ENCODE peak calls at places on chromosome 22, in five cellular contexts. N is body of pancreas, J is testis, W is GM12891, X is adrenal gland. P is an unnamed sample.

GRCh38 chr22:35824256-35824655 is 106.6 kb downstream of the APOL5 start:
- DNase-seq in N (no peak), J (no peak), W (no peak), X (no peak), P (no peak)

GRCh38 chr22:24982301-24983056 is 30.0 kb downstream of the KIAA1671 start:
- DNase-seq in N (no peak), J (no peak), W (no peak), X (peak), P (no peak)

GRCh38 chr22:20208713-20209310 is 58.0 kb upstream of the CCDC188 start:
- DNase-seq in N (peak), J (no peak), W (no peak), X (no peak), P (no peak)

GRCh38 chr22:24703101-24703500 is 71.4 kb downstream of the PIWIL3 start:
- DNase-seq in N (peak), J (peak), W (no peak), X (no peak), P (peak)

GRCh38 chr22:45212306-45212709 is 28.4 kb downstream of the KIAA0930 start:
- DNase-seq in N (peak), J (peak), W (no peak), X (peak), P (no peak)

GRCh38 chr22:42820075-42820763 is 36.9 kb downstream of the ARFGAP3 start:
- DNase-seq in N (no peak), J (peak), W (no peak), X (no peak), P (no peak)

GRCh38 chr22:27337676-27338075 is 463.9 kb downstream of the MN1 start:
- DNase-seq in N (no peak), J (no peak), W (no peak), X (no peak), P (no peak)

GRCh38 chr22:26547837-26548236 is 35.6 kb upstream of the TFIP11 start:
- DNase-seq in N (no peak), J (no peak), W (no peak), X (no peak), P (no peak)

GRCh38 chr22:26199665-26200064 is 30.4 kb downstream of the SEZ6L start:
- DNase-seq in N (no peak), J (no peak), W (no peak), X (no peak), P (no peak)

GRCh38 chr22:40856513-40857308 is at the start of the genes ST13 and XPNPEP3:
- DNase-seq in N (peak), J (peak), W (peak), X (peak), P (peak)
- TF ChIP-seq POLR2A in N (peak), J (peak), W (peak), X (peak), P (peak)

DNA sequence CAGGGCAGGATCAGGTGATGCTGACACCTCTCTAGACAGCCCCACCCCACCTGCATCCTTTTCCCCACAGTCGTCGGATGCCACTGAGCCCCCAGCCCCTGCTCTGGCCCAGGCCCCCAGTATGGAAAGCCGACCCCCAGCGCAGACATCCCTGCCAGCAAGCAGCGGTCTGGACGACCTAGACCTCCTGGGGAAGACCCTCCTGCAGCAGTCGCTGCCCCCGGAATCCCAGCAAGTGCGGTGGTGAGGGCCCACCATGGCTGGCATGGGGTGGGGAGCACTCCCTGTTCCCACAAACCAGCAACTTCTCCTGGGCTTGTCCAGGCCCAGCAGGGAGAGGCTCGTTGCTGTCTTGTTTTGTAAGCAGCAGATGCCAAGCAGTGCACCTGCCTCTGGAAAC is 9.5 kb upstream of the SH3BP1 start:
- DNase-seq in N (no peak), J (no peak), W (no peak), X (no peak), P (no peak)
- TF ChIP-seq POLR2A in N (no peak), J (no peak), W (no peak), X (no peak), P (no peak)

GRCh38 chr22:39534591-39535301 is 2.2 kb upstream of the RPS19BP1 start:
- DNase-seq in N (peak), J (peak), W (peak), X (peak), P (peak)

GRCh38 chr22:39530692-39531331 is 1.7 kb downstream of the RPS19BP1 start:
- DNase-seq in N (no peak), J (no peak), W (no peak), X (no peak), P (peak)

GRCh38 chr22:39534092-39534506 is 1.6 kb upstream of the RPS19BP1 start:
- DNase-seq in N (no peak), J (no peak), W (no peak), X (no peak), P (no peak)

GRCh38 chr22:39530136-39530535 is 2.4 kb downstream of the RPS19BP1 start:
- DNase-seq in N (no peak), J (no peak), W (no peak), X (no peak), P (no peak)

DNA sequence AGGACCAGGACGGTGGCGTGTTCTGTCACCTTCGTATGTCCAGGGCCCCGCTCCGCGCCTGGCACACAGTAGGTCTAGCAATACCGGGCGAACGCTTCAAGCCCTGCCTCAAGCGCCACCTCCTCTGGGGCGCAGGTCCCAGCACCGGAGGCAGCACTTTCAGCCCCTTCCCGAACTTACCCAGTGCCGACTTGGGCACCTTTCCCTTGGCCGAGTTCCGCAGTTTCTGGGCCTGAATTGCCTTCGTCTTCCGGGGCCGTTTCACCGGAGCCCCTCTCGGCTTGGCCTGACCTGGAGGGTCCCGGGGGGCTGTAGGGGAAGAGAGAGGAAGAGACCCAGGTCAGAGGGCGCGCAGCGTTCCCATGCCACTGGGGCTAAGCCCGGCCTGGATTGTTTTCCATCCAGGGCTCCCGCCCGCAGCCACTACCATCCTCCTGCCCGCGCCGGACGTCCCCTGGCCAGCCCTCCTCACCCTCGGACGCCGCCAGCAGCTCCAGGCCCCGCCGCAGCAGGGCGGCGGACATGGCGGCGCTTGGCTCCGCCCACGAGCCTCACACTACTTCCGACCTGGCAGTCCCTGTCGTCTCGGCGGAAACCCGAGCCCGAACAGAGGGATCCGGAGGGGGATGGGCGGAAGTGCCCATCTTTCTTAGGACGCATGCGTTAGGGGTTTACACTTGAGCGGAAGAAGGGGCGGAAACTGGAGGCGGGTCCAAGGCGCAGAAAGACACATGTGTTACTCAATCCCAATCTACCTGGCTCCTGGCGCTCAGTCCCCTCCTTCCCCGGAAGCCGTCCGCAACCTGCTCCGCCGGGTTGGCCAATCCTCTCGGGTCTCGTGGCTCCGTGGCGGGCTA is at the start of gene RPS19BP1:
- DNase-seq in N (peak), J (peak), W (peak), X (peak), P (peak)
- TF ChIP-seq POLR2A in N (peak), J (peak), W (peak), X (peak), P (peak)

DNA sequence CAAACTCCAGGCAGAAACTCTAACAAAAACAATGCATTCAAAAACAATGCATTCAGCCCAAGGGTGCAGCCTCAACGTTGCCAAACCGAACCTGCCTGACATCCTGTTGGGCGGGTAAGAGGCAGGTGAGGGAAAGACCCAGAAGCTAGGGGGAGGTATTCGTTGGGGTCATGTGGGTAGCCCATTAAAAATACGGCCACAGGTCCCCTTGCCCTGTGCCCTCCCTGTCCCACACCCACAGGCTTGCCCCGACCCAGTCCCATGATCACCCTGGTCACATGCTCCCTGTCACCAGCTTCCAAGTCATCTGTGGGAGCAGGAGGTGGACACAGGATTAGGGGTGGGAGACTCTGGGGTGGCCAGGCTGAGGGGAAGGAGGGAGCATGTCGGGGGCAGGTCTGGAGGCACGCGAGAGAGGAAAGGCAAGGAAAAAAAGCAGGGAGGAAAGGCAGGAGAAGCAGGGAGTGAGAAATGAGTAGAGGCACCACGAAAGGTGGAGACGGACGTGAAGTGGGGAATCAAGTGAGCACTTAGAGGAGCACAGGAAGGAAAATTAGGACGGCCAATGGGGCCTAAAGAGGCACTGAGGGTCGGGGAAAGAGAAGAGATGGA is 683 bp downstream of the PLA2G6 start:
- DNase-seq in N (peak), J (peak), W (no peak), X (no peak), P (peak)
- TF ChIP-seq POLR2A in N (no peak), J (no peak), W (no peak), X (no peak), P (no peak)

GRCh38 chr22:22942511-22943329 is 55.1 kb downstream of the IGLL5 start:
- DNase-seq in N (peak), J (peak), W (no peak), X (peak), P (peak)

GRCh38 chr22:22941831-22942510 is 54.4 kb downstream of the IGLL5 start:
- DNase-seq in N (no peak), J (peak), W (no peak), X (peak), P (no peak)

GRCh38 chr22:22939537-22940368 is 52.1 kb downstream of the IGLL5 start:
- DNase-seq in N (no peak), J (no peak), W (no peak), X (no peak), P (no peak)

GRCh38 chr22:22938672-22939536 is 51.3 kb downstream of the IGLL5 start:
- DNase-seq in N (no peak), J (no peak), W (no peak), X (no peak), P (no peak)

DNA sequence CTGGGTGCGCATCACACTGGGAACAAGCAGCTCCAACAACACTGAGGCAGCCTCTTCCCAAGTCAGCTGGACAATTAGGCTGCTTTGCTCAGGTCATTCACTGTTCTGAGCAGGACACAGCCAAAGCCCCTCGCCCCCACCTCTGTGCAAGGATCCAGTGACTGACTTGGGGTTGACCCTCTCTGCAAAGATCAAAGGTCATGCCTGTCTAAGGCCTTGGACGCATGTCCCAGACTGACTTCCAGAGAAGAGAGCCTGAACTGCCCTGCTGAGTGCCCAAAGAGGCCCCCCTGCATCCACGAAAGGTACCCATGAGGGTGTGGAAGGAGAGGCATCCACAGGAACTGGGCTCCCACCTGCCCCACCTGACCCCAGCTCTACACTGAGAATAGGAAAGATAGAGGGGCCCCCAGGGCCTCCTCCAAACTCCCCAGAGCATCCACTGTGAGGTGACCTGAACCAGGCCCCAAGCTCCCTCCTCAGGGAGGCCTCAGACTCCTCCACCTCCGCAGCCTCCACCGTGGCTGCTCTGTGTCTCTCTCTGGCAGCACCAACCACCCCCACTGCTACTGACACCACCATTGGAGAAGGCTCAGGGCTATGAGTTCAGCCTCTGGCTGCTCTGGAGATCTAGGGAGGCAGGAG is 53.5 kb downstream of the IGLL5 start:
- DNase-seq in N (no peak), J (no peak), W (no peak), X (no peak), P (no peak)
- TF ChIP-seq POLR2A in N (no peak), J (no peak), W (no peak), X (no peak), P (no peak)

DNA sequence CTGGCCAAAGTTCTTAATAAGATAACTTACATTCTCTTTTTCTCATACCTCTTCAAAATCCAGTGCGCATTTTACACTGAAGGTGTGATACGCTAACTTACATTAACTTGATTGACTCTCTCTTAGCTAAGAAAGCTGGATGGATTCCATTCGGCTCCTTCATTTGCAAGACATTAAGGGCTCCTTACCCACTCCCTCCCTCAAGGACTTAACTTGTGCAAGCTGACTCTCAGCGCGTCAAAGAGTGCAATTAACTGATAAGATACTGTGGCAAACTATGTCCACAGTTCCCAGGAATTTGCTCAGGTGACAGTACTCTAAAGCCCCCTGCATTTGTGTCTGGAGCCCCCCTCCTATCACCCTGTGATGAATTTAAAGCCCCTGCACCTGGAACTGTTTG is 6.4 kb upstream of the RFPL1 start:
- DNase-seq in N (no peak), J (no peak), W (no peak), X (no peak), P (no peak)
- TF ChIP-seq POLR2A in N (no peak), J (no peak), W (no peak), X (no peak), P (no peak)

DNA sequence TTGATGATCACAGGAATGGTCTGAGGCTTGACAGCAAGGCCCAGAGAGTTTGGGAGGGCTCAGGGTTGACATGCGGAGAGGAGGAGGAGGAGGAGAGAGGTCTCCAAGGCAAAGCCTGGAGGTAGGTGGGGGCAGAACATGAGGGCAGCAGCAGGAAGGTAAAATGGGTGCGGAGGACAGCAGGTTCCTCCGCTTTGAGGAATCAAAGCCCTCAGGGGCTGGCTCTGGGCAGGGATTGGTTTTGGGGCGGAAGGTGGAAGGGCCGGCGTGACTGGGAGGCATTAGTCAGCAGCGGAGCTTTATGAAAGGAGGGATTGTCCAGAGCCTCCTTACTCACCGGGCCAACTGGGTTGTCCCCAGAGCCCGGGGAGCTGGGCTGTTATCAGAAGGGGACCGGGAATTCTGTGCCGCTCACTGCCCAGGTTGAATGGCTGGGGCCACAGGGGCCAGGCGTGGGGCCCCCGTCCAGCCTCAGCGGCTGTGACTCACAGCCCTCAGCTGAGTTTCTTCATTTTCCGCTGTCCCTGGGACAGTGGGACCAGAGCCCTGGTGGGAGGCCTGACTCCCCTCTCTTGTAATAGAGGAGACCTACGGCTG is 36.2 kb downstream of the LIF start:
- DNase-seq in N (peak), J (peak), W (no peak), X (no peak), P (no peak)
- TF ChIP-seq POLR2A in N (peak), J (no peak), W (no peak), X (no peak), P (no peak)

DNA sequence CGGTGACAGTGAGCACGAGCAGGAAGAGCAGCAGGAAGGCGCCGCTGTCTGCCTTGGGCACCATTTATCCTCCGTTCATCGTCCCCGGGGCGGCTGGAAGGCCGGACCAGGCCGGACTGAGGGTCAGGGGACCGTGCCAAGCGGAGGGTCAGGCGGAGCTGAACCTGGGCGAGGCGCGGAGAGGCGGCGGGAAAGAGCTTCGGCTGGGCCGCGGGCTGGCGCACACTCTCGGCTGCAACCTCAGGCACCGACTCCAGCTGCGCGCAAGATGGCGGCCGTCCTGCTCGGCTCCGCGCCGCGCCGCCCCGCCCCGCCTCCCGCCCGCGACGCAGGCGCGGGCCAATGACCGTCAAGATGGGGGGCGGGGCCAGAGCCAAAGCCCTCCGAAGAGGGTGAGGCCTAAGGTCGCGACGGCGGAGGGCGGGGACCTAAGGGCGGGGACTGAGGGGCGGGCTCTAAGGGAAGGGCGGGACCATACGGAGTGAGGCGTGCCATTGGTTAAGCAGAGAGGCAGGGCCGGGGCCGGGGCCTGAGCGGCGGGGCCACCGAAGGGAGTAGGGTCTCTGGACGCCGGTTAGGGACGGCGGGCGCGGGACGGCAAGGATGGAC is at the start of gene DGCR2:
- DNase-seq in N (peak), J (peak), W (peak), X (peak), P (peak)
- TF ChIP-seq POLR2A in N (peak), J (peak), W (peak), X (peak), P (peak)

DNA sequence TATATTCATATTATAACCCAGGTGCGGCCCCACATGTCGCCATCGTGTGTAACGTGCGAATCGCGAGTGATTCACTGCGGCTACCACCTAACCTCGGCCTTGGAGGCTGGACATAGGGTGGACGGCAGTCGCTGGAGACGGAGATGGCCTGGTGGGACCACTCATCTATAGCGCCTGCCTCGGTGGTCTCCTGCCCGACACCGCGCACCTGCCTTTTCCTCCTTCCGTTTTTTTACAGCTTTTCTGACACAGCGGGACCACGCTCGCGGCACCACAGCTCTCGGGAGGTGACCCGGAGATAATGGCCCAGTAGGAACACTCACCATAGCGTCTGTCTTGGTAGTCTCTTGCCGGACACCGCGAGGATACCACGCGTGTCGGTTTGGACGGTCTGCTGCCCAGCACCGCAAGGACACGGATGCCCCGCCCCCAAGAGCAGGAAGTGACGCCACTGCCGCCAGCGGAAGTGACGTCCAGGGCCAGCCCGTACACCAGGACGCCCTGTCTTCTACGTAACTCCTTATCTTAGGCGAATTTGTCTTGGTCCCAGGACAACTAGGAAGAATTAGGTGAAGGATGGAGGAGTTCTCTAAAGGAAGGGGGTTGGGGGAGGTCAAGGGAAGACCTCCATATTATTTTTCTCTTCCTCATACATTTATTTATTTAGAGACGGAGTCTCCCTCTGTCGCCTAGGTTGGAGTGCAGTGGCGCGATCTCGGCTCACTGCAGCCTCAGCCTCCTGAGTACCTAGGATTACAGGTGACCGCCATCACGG is 6.4 kb downstream of the SNU13 start:
- DNase-seq in N (peak), J (peak), W (peak), X (peak), P (peak)
- TF ChIP-seq POLR2A in N (peak), J (peak), W (peak), X (no peak), P (peak)

P was measured in erythroblast.